ENCODE peak calls at places on chromosomes 16 and 17, in six cellular contexts. One of them, this sample, is unnamed.

GRCh38 chr17:14144513-14144912 is 75.2 kb downstream of the COX10 start:
- DNase-seq in IMR-90: peak
- DNase-seq in H1: no peak
- DNase-seq in trophoblast cell: no peak
- DNase-seq in neuronal stem cell: no peak
- DNase-seq in mesenchymal stem cell: no peak
- DNase-seq in this sample: no peak

GRCh38 chr16:4244254-4244812 is 2.5 kb upstream of the SRL start:
- DNase-seq in IMR-90: peak
- DNase-seq in H1: no peak
- DNase-seq in trophoblast cell: peak
- DNase-seq in neuronal stem cell: no peak
- DNase-seq in mesenchymal stem cell: no peak
- DNase-seq in this sample: peak

GRCh38 chr16:5905935-5906334 is 808.3 kb upstream of the EEF2KMT start:
- DNase-seq in IMR-90: no peak
- DNase-seq in H1: no peak
- DNase-seq in trophoblast cell: no peak
- DNase-seq in neuronal stem cell: no peak
- DNase-seq in mesenchymal stem cell: no peak
- DNase-seq in this sample: no peak

GRCh38 chr17:78944956-78945355 is 19.8 kb upstream of the TIMP2 start:
- DNase-seq in IMR-90: no peak
- DNase-seq in H1: no peak
- DNase-seq in trophoblast cell: no peak
- DNase-seq in neuronal stem cell: no peak
- DNase-seq in mesenchymal stem cell: no peak
- DNase-seq in this sample: no peak

GRCh38 chr17:77884019-77884418 is 74.5 kb upstream of the TNRC6C start:
- DNase-seq in IMR-90: peak
- DNase-seq in H1: no peak
- DNase-seq in trophoblast cell: no peak
- DNase-seq in neuronal stem cell: peak
- DNase-seq in mesenchymal stem cell: peak
- DNase-seq in this sample: peak

GRCh38 chr17:8488931-8489330 is 53.2 kb downstream of the NDEL1 start:
- DNase-seq in IMR-90: peak
- DNase-seq in H1: no peak
- DNase-seq in trophoblast cell: peak
- DNase-seq in neuronal stem cell: no peak
- DNase-seq in mesenchymal stem cell: peak
- DNase-seq in this sample: no peak

GRCh38 chr17:76407509-76407908 is 23.1 kb downstream of the SPHK1 start:
- DNase-seq in IMR-90: no peak
- DNase-seq in H1: no peak
- DNase-seq in trophoblast cell: no peak
- DNase-seq in neuronal stem cell: no peak
- DNase-seq in mesenchymal stem cell: no peak
- DNase-seq in this sample: no peak

GRCh38 chr17:29048440-29049360 is 5.8 kb downstream of the PIPOX start:
- DNase-seq in IMR-90: peak
- DNase-seq in H1: no peak
- DNase-seq in trophoblast cell: peak
- DNase-seq in neuronal stem cell: no peak
- DNase-seq in mesenchymal stem cell: no peak
- DNase-seq in this sample: no peak

DNA sequence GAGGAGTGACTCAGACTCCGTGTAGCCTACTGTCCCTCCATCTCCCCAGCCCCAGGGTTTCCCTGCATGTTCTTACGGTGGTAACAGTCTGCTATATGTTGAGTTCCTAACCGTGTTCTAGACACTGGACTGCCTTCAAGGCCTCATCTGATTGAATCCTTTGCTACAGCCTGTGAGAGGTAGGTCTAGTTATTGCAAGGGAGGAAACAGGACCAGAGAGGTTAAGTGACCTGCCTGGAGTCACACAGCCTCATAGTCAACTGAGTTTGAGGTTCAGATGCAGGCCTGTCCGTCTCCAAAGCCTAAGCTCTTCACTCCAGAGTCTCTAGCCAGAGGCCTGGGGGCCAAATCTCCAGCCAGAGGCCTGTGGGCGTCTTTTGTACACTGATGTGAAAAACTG is 98.0 kb downstream of the SDR42E1 start:
- DNase-seq in IMR-90: no peak
- DNase-seq in H1: no peak
- DNase-seq in trophoblast cell: no peak
- DNase-seq in neuronal stem cell: no peak
- DNase-seq in mesenchymal stem cell: no peak
- DNase-seq in this sample: no peak
- H3K23ac ChIP-seq in IMR-90: no peak
- H3K23ac ChIP-seq in H1: no peak
- H3K23ac ChIP-seq in trophoblast cell: no peak
- H3K23ac ChIP-seq in neuronal stem cell: no peak
- H3K23ac ChIP-seq in mesenchymal stem cell: no peak
- H3K23ac ChIP-seq in this sample: no peak

DNA sequence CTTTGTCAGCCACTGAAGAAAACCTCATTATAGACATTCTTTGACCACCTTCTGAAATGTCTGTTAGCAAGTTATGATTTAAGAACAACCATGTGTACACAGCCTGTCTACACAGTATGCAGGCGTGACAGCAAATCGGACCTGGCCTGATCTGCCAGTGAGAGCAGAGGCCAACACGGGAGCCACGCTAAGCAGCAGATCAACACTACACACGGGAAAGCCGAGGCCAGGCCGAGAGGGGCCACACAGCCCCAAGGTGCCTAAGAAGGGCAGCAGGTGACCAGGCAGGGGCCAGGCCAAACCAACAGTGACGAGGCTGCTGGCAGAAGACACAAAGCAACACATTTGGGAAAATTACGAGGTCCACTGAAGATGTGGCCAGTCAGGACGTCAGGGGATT is 16.3 kb upstream of the FAAP100 start:
- DNase-seq in IMR-90: no peak
- DNase-seq in H1: no peak
- DNase-seq in trophoblast cell: no peak
- DNase-seq in neuronal stem cell: no peak
- DNase-seq in mesenchymal stem cell: no peak
- DNase-seq in this sample: no peak
- H2BK120ac ChIP-seq in IMR-90: peak
- H2BK120ac ChIP-seq in H1: no peak
- H2BK120ac ChIP-seq in trophoblast cell: peak
- H2BK120ac ChIP-seq in neuronal stem cell: no peak
- H2BK120ac ChIP-seq in mesenchymal stem cell: no peak
- H2BK120ac ChIP-seq in this sample: no peak

GRCh38 chr17:67200727-67201301 is 44.2 kb downstream of the HELZ start:
- DNase-seq in IMR-90: no peak
- DNase-seq in H1: no peak
- DNase-seq in trophoblast cell: peak
- DNase-seq in neuronal stem cell: no peak
- DNase-seq in mesenchymal stem cell: peak
- DNase-seq in this sample: no peak

GRCh38 chr17:67194134-67194533 is 50.9 kb downstream of the HELZ start:
- DNase-seq in IMR-90: peak
- DNase-seq in H1: no peak
- DNase-seq in trophoblast cell: peak
- DNase-seq in neuronal stem cell: no peak
- DNase-seq in mesenchymal stem cell: peak
- DNase-seq in this sample: no peak

GRCh38 chr17:67196422-67196821 is 48.6 kb downstream of the HELZ start:
- DNase-seq in IMR-90: no peak
- DNase-seq in H1: no peak
- DNase-seq in trophoblast cell: no peak
- DNase-seq in neuronal stem cell: no peak
- DNase-seq in mesenchymal stem cell: no peak
- DNase-seq in this sample: no peak

GRCh38 chr17:67202503-67202902 is 42.5 kb downstream of the HELZ start:
- DNase-seq in IMR-90: no peak
- DNase-seq in H1: no peak
- DNase-seq in trophoblast cell: no peak
- DNase-seq in neuronal stem cell: no peak
- DNase-seq in mesenchymal stem cell: no peak
- DNase-seq in this sample: no peak

DNA sequence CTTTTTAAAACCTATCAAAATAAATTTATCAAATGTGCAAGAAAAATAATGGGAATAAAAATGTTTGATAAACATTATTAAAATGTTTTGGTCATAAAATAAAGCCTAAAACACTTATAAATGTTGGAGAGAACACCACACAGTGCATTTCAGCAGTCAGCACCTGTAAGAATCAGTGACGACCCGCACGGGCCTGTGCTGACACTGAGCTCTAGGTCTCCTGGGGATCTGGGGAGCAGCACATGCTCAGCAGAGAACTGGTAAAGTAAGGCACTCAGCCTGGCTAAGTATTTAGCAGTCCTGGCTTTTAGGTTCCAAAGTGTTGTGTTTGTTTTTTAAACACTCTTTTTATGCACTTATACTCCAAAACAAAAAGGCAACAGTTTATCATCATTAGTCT is 46.9 kb downstream of the HELZ start:
- DNase-seq in IMR-90: no peak
- DNase-seq in H1: no peak
- DNase-seq in trophoblast cell: no peak
- DNase-seq in neuronal stem cell: no peak
- DNase-seq in mesenchymal stem cell: no peak
- DNase-seq in this sample: no peak
- H2AFZ ChIP-seq in IMR-90: no peak
- H2AFZ ChIP-seq in H1: no peak
- H2AFZ ChIP-seq in trophoblast cell: no peak
- H2AFZ ChIP-seq in neuronal stem cell: no peak
- H2AFZ ChIP-seq in mesenchymal stem cell: no peak
- H2AFZ ChIP-seq in this sample: no peak

DNA sequence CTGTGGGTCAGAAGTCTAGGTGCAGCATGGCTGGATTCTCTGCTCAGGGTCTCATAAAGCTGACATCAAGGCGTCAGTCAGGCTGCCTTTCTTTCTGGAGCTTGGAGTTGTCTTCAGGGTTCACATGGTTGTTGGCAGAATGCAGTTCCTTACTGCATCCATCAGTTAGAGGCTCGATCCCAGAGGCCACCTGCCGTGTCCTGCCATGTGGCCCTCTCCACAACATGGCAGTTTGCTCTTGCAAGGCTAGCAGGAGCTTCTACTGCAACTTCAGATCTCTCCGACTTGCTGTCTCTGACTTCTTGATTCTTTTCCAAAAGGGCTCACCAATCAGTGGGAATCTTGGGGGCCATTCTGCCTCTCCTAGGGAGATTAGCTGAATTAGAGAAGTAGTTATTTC is 11.9 kb downstream of the PITPNC1 start:
- DNase-seq in IMR-90: no peak
- DNase-seq in H1: no peak
- DNase-seq in trophoblast cell: no peak
- DNase-seq in neuronal stem cell: no peak
- DNase-seq in mesenchymal stem cell: no peak
- DNase-seq in this sample: no peak
- H3K23ac ChIP-seq in IMR-90: no peak
- H3K23ac ChIP-seq in H1: no peak
- H3K23ac ChIP-seq in trophoblast cell: no peak
- H3K23ac ChIP-seq in neuronal stem cell: no peak
- H3K23ac ChIP-seq in mesenchymal stem cell: no peak
- H3K23ac ChIP-seq in this sample: no peak

GRCh38 chr16:69820926-69821541 is 58.9 kb downstream of the WWP2 start:
- DNase-seq in IMR-90: peak
- DNase-seq in H1: no peak
- DNase-seq in trophoblast cell: no peak
- DNase-seq in neuronal stem cell: no peak
- DNase-seq in mesenchymal stem cell: no peak
- DNase-seq in this sample: no peak

GRCh38 chr16:69823831-69824563 is 61.9 kb downstream of the WWP2 start:
- DNase-seq in IMR-90: no peak
- DNase-seq in H1: no peak
- DNase-seq in trophoblast cell: no peak
- DNase-seq in neuronal stem cell: no peak
- DNase-seq in mesenchymal stem cell: no peak
- DNase-seq in this sample: no peak

GRCh38 chr16:69821844-69822173 is 59.7 kb downstream of the WWP2 start:
- DNase-seq in IMR-90: no peak
- DNase-seq in H1: no peak
- DNase-seq in trophoblast cell: no peak
- DNase-seq in neuronal stem cell: no peak
- DNase-seq in mesenchymal stem cell: no peak
- DNase-seq in this sample: no peak

GRCh38 chr16:69818811-69819587 is 56.9 kb downstream of the WWP2 start:
- DNase-seq in IMR-90: no peak
- DNase-seq in H1: no peak
- DNase-seq in trophoblast cell: no peak
- DNase-seq in neuronal stem cell: no peak
- DNase-seq in mesenchymal stem cell: no peak
- DNase-seq in this sample: no peak

DNA sequence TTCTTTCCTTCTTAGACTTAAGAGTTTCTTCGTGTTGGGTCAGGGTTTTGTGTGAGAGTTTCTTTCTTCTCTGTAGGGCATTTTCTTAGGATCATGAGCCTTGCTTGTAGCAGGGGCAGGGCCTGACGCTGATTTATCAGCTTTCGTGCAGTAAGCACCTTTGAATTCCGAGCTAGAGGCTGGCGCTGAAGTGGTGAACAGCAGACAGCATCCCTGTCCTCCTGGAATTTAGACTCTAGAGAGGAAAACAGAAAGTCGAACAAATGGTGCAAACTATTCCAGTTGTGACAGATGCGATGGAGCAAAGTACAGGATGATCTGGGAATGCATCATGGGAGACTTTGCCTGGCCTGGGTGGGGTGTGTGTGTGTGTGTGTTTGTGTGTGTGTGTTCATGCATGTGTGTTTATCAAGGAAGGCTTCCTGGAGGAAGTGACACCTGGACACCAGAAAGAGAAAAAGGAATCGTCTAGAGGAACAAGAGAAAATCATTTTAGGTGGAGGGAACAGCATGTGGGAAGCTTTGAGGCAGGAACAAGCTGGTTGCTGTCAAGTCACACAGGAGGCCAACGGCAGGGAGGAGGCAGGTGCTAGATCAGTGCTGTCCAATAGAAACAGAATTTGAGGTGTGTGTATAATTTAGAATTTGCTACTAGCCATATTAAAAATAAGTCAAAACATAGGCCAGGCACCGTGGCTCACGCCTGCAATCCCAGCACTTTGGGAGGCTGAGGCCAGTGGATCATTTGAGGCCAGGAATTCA is 60.2 kb downstream of the WWP2 start:
- DNase-seq in IMR-90: no peak
- DNase-seq in H1: no peak
- DNase-seq in trophoblast cell: no peak
- DNase-seq in neuronal stem cell: no peak
- DNase-seq in mesenchymal stem cell: no peak
- DNase-seq in this sample: no peak
- H2BK120ac ChIP-seq in IMR-90: no peak
- H2BK120ac ChIP-seq in H1: no peak
- H2BK120ac ChIP-seq in trophoblast cell: no peak
- H2BK120ac ChIP-seq in neuronal stem cell: no peak
- H2BK120ac ChIP-seq in mesenchymal stem cell: no peak
- H2BK120ac ChIP-seq in this sample: no peak

GRCh38 chr16:30802971-30803370 is 16.0 kb upstream of the ZNF629 start:
- DNase-seq in IMR-90: no peak
- DNase-seq in H1: no peak
- DNase-seq in trophoblast cell: no peak
- DNase-seq in neuronal stem cell: no peak
- DNase-seq in mesenchymal stem cell: no peak
- DNase-seq in this sample: no peak
- H2AFZ ChIP-seq in IMR-90: no peak
- H2AFZ ChIP-seq in H1: no peak
- H2AFZ ChIP-seq in trophoblast cell: no peak
- H2AFZ ChIP-seq in neuronal stem cell: peak
- H2AFZ ChIP-seq in mesenchymal stem cell: no peak
- H2AFZ ChIP-seq in this sample: no peak

GRCh38 chr17:54324813-54325212 is 502.1 kb downstream of the KIF2B start:
- DNase-seq in IMR-90: no peak
- DNase-seq in H1: no peak
- DNase-seq in trophoblast cell: no peak
- DNase-seq in neuronal stem cell: no peak
- DNase-seq in mesenchymal stem cell: no peak
- DNase-seq in this sample: no peak
- H3K23ac ChIP-seq in IMR-90: no peak
- H3K23ac ChIP-seq in H1: no peak
- H3K23ac ChIP-seq in trophoblast cell: no peak
- H3K23ac ChIP-seq in neuronal stem cell: no peak
- H3K23ac ChIP-seq in mesenchymal stem cell: no peak
- H3K23ac ChIP-seq in this sample: no peak

GRCh38 chr17:62652251-62653001 is 25.0 kb downstream of the MRC2 start:
- DNase-seq in IMR-90: peak
- DNase-seq in H1: peak
- DNase-seq in trophoblast cell: peak
- DNase-seq in neuronal stem cell: peak
- DNase-seq in mesenchymal stem cell: peak
- DNase-seq in this sample: no peak
- H2BK120ac ChIP-seq in IMR-90: peak
- H2BK120ac ChIP-seq in H1: peak
- H2BK120ac ChIP-seq in trophoblast cell: peak
- H2BK120ac ChIP-seq in neuronal stem cell: peak
- H2BK120ac ChIP-seq in mesenchymal stem cell: peak
- H2BK120ac ChIP-seq in this sample: peak